ENCODE peak calls at places on chromosomes 2 and 18, in six cellular contexts. One of them, this sample, is unnamed.

GRCh38 chr2:218754201-218754600 is 27.7 kb upstream of the CYP27A1 start:
- DNase-seq in mesendoderm: no peak
- DNase-seq in sigmoid colon: no peak
- DNase-seq in AG04450: no peak
- DNase-seq in fibroblast of pulmonary artery: no peak
- DNase-seq in astrocyte of the cerebellum: no peak
- DNase-seq in this sample: no peak

GRCh38 chr18:36544036-36544725 is 246.7 kb downstream of the FHOD3 start:
- DNase-seq in AG04450: no peak
- DNase-seq in astrocyte of the cerebellum: peak
- DNase-seq in sigmoid colon: no peak
- DNase-seq in mesendoderm: no peak
- DNase-seq in fibroblast of pulmonary artery: no peak
- DNase-seq in this sample: no peak

GRCh38 chr2:30072250-30072842 is 74.5 kb upstream of the YPEL5 start:
- DNase-seq in mesendoderm: peak
- DNase-seq in astrocyte of the cerebellum: peak
- DNase-seq in sigmoid colon: peak
- DNase-seq in fibroblast of pulmonary artery: peak
- DNase-seq in AG04450: peak
- DNase-seq in this sample: peak

GRCh38 chr2:176187306-176188217 is 906 bp upstream of the HOXD1 start:
- DNase-seq in mesendoderm: no peak
- DNase-seq in AG04450: no peak
- DNase-seq in sigmoid colon: no peak
- DNase-seq in fibroblast of pulmonary artery: no peak
- DNase-seq in astrocyte of the cerebellum: no peak
- DNase-seq in this sample: no peak

GRCh38 chr2:64017811-64018714 is 1.2 kb downstream of the VPS54 start:
- DNase-seq in mesendoderm: peak
- DNase-seq in AG04450: no peak
- DNase-seq in astrocyte of the cerebellum: no peak
- DNase-seq in sigmoid colon: no peak
- DNase-seq in fibroblast of pulmonary artery: peak
- DNase-seq in this sample: no peak

GRCh38 chr2:169928463-169928864 is 101.2 kb downstream of the UBR3 start:
- DNase-seq in mesendoderm: peak
- DNase-seq in astrocyte of the cerebellum: peak
- DNase-seq in sigmoid colon: no peak
- DNase-seq in fibroblast of pulmonary artery: peak
- DNase-seq in AG04450: peak
- DNase-seq in this sample: no peak

GRCh38 chr2:67204349-67204748 is 192.8 kb upstream of the ETAA1 start:
- DNase-seq in mesendoderm: no peak
- DNase-seq in astrocyte of the cerebellum: no peak
- DNase-seq in sigmoid colon: no peak
- DNase-seq in fibroblast of pulmonary artery: no peak
- DNase-seq in AG04450: no peak
- DNase-seq in this sample: no peak

GRCh38 chr2:44742054-44742453 is 199.4 kb upstream of the SIX3 start:
- DNase-seq in fibroblast of pulmonary artery: no peak
- DNase-seq in AG04450: no peak
- DNase-seq in sigmoid colon: no peak
- DNase-seq in mesendoderm: no peak
- DNase-seq in astrocyte of the cerebellum: no peak
- DNase-seq in this sample: no peak

GRCh38 chr18:62767321-62767720 is 52.0 kb downstream of the PHLPP1 start:
- DNase-seq in astrocyte of the cerebellum: peak
- DNase-seq in mesendoderm: no peak
- DNase-seq in AG04450: no peak
- DNase-seq in sigmoid colon: no peak
- DNase-seq in fibroblast of pulmonary artery: no peak
- DNase-seq in this sample: no peak

GRCh38 chr18:67301592-67301991 is 214.9 kb downstream of the DSEL start:
- DNase-seq in AG04450: no peak
- DNase-seq in fibroblast of pulmonary artery: no peak
- DNase-seq in sigmoid colon: no peak
- DNase-seq in mesendoderm: no peak
- DNase-seq in astrocyte of the cerebellum: no peak
- DNase-seq in this sample: no peak

GRCh38 chr2:3097804-3098203 is 279.8 kb downstream of the EIPR1 start:
- DNase-seq in sigmoid colon: no peak
- DNase-seq in fibroblast of pulmonary artery: no peak
- DNase-seq in mesendoderm: no peak
- DNase-seq in AG04450: no peak
- DNase-seq in astrocyte of the cerebellum: no peak
- DNase-seq in this sample: no peak

GRCh38 chr2:200025717-200026116 is 70.3 kb downstream of the MAIP1 start:
- DNase-seq in sigmoid colon: peak
- DNase-seq in mesendoderm: no peak
- DNase-seq in astrocyte of the cerebellum: no peak
- DNase-seq in AG04450: no peak
- DNase-seq in fibroblast of pulmonary artery: peak
- DNase-seq in this sample: no peak

GRCh38 chr18:9147440-9148238 is 11.1 kb downstream of the ANKRD12 start:
- DNase-seq in fibroblast of pulmonary artery: peak
- DNase-seq in AG04450: no peak
- DNase-seq in astrocyte of the cerebellum: peak
- DNase-seq in mesendoderm: peak
- DNase-seq in sigmoid colon: no peak
- DNase-seq in this sample: peak

GRCh38 chr2:168160897-168161296 is 86.5 kb downstream of the STK39 start:
- DNase-seq in mesendoderm: peak
- DNase-seq in fibroblast of pulmonary artery: no peak
- DNase-seq in AG04450: no peak
- DNase-seq in astrocyte of the cerebellum: no peak
- DNase-seq in sigmoid colon: no peak
- DNase-seq in this sample: no peak

GRCh38 chr18:23578891-23579653 is 7.2 kb downstream of the NPC1 start:
- DNase-seq in fibroblast of pulmonary artery: peak
- DNase-seq in sigmoid colon: no peak
- DNase-seq in astrocyte of the cerebellum: no peak
- DNase-seq in AG04450: no peak
- DNase-seq in mesendoderm: no peak
- DNase-seq in this sample: no peak

GRCh38 chr2:120287183-120288015 is 34.7 kb downstream of the RALB start:
- DNase-seq in astrocyte of the cerebellum: peak
- DNase-seq in mesendoderm: no peak
- DNase-seq in fibroblast of pulmonary artery: peak
- DNase-seq in AG04450: peak
- DNase-seq in sigmoid colon: no peak
- DNase-seq in this sample: peak
- H3K4me3 ChIP-seq in astrocyte of the cerebellum: no peak
- H3K4me3 ChIP-seq in mesendoderm: no peak
- H3K4me3 ChIP-seq in fibroblast of pulmonary artery: no peak
- H3K4me3 ChIP-seq in AG04450: no peak
- H3K4me3 ChIP-seq in sigmoid colon: no peak
- H3K4me3 ChIP-seq in this sample: no peak

DNA sequence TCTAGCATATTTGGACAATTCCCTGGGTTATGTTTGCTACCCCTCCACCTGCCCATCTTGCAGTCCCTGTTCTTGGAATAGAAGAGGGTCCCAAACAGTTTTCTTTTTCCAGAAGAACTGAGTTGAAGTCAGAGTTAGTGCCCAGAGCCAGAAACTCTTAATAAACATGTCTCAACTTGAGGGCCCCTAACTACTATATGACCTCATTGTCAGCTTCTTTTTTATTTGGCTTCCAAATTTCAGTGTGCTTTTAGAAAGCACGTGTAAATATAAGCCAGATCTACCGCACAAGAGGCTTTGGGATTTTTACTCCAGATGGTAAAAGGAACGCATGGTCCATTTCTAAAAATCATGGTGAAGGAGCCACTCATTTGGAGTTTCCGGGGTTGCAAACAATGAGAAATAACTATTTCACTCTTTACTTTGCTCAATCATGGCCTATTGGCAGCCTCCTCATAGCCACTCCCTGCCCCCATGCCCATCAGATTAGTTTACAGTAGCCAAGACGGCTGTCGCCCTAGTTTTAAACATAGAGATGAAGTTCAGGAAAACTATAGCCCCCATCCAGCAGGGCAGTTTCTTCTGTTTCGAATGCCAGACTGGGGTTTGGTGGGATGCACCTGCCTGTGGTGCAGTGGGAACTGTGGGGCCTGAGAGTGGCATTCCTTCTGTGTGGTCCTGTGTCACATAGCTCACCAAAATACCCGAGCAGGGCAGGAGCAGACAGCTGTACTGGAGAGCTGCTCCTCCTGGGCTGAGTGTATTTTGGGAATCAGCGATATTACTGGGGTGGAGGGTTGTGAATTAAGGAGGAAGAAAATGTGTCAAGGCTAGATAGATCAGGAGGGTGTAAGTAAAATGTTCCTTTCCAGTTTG is 1.7 kb downstream of the MAPRE3 start:
- DNase-seq in astrocyte of the cerebellum: no peak
- DNase-seq in AG04450: no peak
- DNase-seq in mesendoderm: no peak
- DNase-seq in fibroblast of pulmonary artery: no peak
- DNase-seq in sigmoid colon: no peak
- DNase-seq in this sample: no peak
- H3K4me3 ChIP-seq in astrocyte of the cerebellum: no peak
- H3K4me3 ChIP-seq in AG04450: peak
- H3K4me3 ChIP-seq in mesendoderm: no peak
- H3K4me3 ChIP-seq in fibroblast of pulmonary artery: peak
- H3K4me3 ChIP-seq in sigmoid colon: no peak
- H3K4me3 ChIP-seq in this sample: no peak

GRCh38 chr18:33466822-33467221 is 26.3 kb upstream of the CCDC178 start:
- DNase-seq in sigmoid colon: no peak
- DNase-seq in astrocyte of the cerebellum: no peak
- DNase-seq in mesendoderm: no peak
- DNase-seq in fibroblast of pulmonary artery: no peak
- DNase-seq in AG04450: no peak
- DNase-seq in this sample: no peak

GRCh38 chr18:33470229-33470628 is 29.7 kb upstream of the CCDC178 start:
- DNase-seq in sigmoid colon: no peak
- DNase-seq in astrocyte of the cerebellum: peak
- DNase-seq in mesendoderm: no peak
- DNase-seq in AG04450: no peak
- DNase-seq in fibroblast of pulmonary artery: peak
- DNase-seq in this sample: peak

GRCh38 chr18:33467531-33467930 is 27.0 kb upstream of the CCDC178 start:
- DNase-seq in mesendoderm: no peak
- DNase-seq in fibroblast of pulmonary artery: peak
- DNase-seq in AG04450: no peak
- DNase-seq in astrocyte of the cerebellum: no peak
- DNase-seq in sigmoid colon: no peak
- DNase-seq in this sample: peak

GRCh38 chr18:33469699-33470098 is 29.2 kb upstream of the CCDC178 start:
- DNase-seq in AG04450: no peak
- DNase-seq in fibroblast of pulmonary artery: peak
- DNase-seq in astrocyte of the cerebellum: no peak
- DNase-seq in mesendoderm: no peak
- DNase-seq in sigmoid colon: no peak
- DNase-seq in this sample: no peak

GRCh38 chr18:33472554-33472953 is 32.0 kb upstream of the CCDC178 start:
- DNase-seq in sigmoid colon: no peak
- DNase-seq in fibroblast of pulmonary artery: no peak
- DNase-seq in astrocyte of the cerebellum: no peak
- DNase-seq in mesendoderm: peak
- DNase-seq in AG04450: no peak
- DNase-seq in this sample: no peak
- H3K4me3 ChIP-seq in sigmoid colon: no peak
- H3K4me3 ChIP-seq in fibroblast of pulmonary artery: no peak
- H3K4me3 ChIP-seq in astrocyte of the cerebellum: no peak
- H3K4me3 ChIP-seq in mesendoderm: no peak
- H3K4me3 ChIP-seq in AG04450: no peak
- H3K4me3 ChIP-seq in this sample: no peak

GRCh38 chr2:207239222-207239674 is 73.5 kb upstream of the KLF7 start:
- DNase-seq in fibroblast of pulmonary artery: peak
- DNase-seq in astrocyte of the cerebellum: peak
- DNase-seq in sigmoid colon: peak
- DNase-seq in mesendoderm: peak
- DNase-seq in AG04450: peak
- DNase-seq in this sample: peak
- H3K4me3 ChIP-seq in fibroblast of pulmonary artery: no peak
- H3K4me3 ChIP-seq in astrocyte of the cerebellum: no peak
- H3K4me3 ChIP-seq in sigmoid colon: no peak
- H3K4me3 ChIP-seq in mesendoderm: no peak
- H3K4me3 ChIP-seq in AG04450: no peak
- H3K4me3 ChIP-seq in this sample: peak

GRCh38 chr2:183089192-183089851 is 10.8 kb downstream of the DUSP19 start:
- DNase-seq in astrocyte of the cerebellum: no peak
- DNase-seq in fibroblast of pulmonary artery: no peak
- DNase-seq in sigmoid colon: no peak
- DNase-seq in mesendoderm: no peak
- DNase-seq in AG04450: no peak
- DNase-seq in this sample: no peak
- H3K4me3 ChIP-seq in astrocyte of the cerebellum: no peak
- H3K4me3 ChIP-seq in fibroblast of pulmonary artery: no peak
- H3K4me3 ChIP-seq in sigmoid colon: no peak
- H3K4me3 ChIP-seq in mesendoderm: no peak
- H3K4me3 ChIP-seq in AG04450: no peak
- H3K4me3 ChIP-seq in this sample: no peak

GRCh38 chr2:33135645-33136044 is 188.9 kb downstream of the LTBP1 start:
- DNase-seq in fibroblast of pulmonary artery: peak
- DNase-seq in mesendoderm: no peak
- DNase-seq in astrocyte of the cerebellum: no peak
- DNase-seq in sigmoid colon: no peak
- DNase-seq in AG04450: no peak
- DNase-seq in this sample: no peak
- H3K4me3 ChIP-seq in fibroblast of pulmonary artery: peak
- H3K4me3 ChIP-seq in mesendoderm: no peak
- H3K4me3 ChIP-seq in astrocyte of the cerebellum: peak
- H3K4me3 ChIP-seq in sigmoid colon: no peak
- H3K4me3 ChIP-seq in AG04450: peak
- H3K4me3 ChIP-seq in this sample: peak